ENCODE peak calls at places on chromosomes 11 and 22, in six cellular contexts. U is fibroblast of pulmonary artery, Q is ascending aorta, O is vagina, N is cardiac fibroblast, Z is pancreas. B is an unnamed sample.

GRCh38 chr11:118530683-118531596 is at the start of gene TMEM25:
- DNase-seq in U (peak), Q (peak), O (no peak), N (peak), Z (peak), B (peak)

GRCh38 chr22:29040385-29041275 is 21.0 kb downstream of the C22orf31 start:
- DNase-seq in U (peak), Q (peak), O (no peak), N (peak), Z (peak), B (peak)

GRCh38 chr11:91981995-91982394 is 242.6 kb upstream of the FAT3 start:
- DNase-seq in U (peak), Q (peak), O (peak), N (peak), Z (peak), B (peak)

GRCh38 chr22:49095366-49095765 is 732.3 kb downstream of the BRD1 start:
- DNase-seq in U (no peak), Q (no peak), O (no peak), N (no peak), Z (no peak), B (no peak)

GRCh38 chr22:40231618-40232313 is 54.0 kb downstream of the TNRC6B start:
- DNase-seq in U (no peak), Q (no peak), O (no peak), N (no peak), Z (no peak), B (no peak)

GRCh38 chr11:76795936-76796441 is 12.8 kb downstream of the TSKU start:
- DNase-seq in U (no peak), Q (peak), O (peak), N (no peak), Z (no peak), B (no peak)

GRCh38 chr11:75667268-75667830 is 1.5 kb downstream of the MAP6 start:
- DNase-seq in U (peak), Q (no peak), O (no peak), N (no peak), Z (peak), B (no peak)

GRCh38 chr11:16613401-16614381 is 124.8 kb upstream of the C11orf58 start:
- DNase-seq in U (peak), Q (peak), O (no peak), N (peak), Z (peak), B (peak)

GRCh38 chr11:39294648-39295047 is 2164.8 kb downstream of the LRRC4C start:
- DNase-seq in U (no peak), Q (no peak), O (no peak), N (no peak), Z (no peak), B (no peak)

GRCh38 chr11:79768343-79768742 is 327.5 kb upstream of the TENM4 start:
- DNase-seq in U (no peak), Q (no peak), O (no peak), N (no peak), Z (no peak), B (no peak)

GRCh38 chr11:79758325-79758724 is 317.5 kb upstream of the TENM4 start:
- DNase-seq in U (no peak), Q (no peak), O (no peak), N (no peak), Z (no peak), B (no peak)

GRCh38 chr11:79762271-79762935 is 321.6 kb upstream of the TENM4 start:
- DNase-seq in U (no peak), Q (no peak), O (no peak), N (no peak), Z (no peak), B (no peak)
- TF ChIP-seq CTCF in U (no peak), Q (no peak), O (no peak), N (no peak), Z (no peak), B (no peak)

GRCh38 chr11:21514298-21514697 is 678.6 kb upstream of the ANO5 start:
- DNase-seq in U (no peak), Q (no peak), O (no peak), N (no peak), Z (no peak), B (no peak)
- TF ChIP-seq CTCF in U (no peak), Q (no peak), O (no peak), N (no peak), Z (no peak), B (no peak)

GRCh38 chr11:28654191-28654590 is 546.0 kb downstream of the METTL15 start:
- DNase-seq in U (no peak), Q (no peak), O (no peak), N (no peak), Z (no peak), B (no peak)

GRCh38 chr11:28659716-28660348 is 551.6 kb downstream of the METTL15 start:
- DNase-seq in U (no peak), Q (no peak), O (no peak), N (no peak), Z (no peak), B (no peak)

DNA sequence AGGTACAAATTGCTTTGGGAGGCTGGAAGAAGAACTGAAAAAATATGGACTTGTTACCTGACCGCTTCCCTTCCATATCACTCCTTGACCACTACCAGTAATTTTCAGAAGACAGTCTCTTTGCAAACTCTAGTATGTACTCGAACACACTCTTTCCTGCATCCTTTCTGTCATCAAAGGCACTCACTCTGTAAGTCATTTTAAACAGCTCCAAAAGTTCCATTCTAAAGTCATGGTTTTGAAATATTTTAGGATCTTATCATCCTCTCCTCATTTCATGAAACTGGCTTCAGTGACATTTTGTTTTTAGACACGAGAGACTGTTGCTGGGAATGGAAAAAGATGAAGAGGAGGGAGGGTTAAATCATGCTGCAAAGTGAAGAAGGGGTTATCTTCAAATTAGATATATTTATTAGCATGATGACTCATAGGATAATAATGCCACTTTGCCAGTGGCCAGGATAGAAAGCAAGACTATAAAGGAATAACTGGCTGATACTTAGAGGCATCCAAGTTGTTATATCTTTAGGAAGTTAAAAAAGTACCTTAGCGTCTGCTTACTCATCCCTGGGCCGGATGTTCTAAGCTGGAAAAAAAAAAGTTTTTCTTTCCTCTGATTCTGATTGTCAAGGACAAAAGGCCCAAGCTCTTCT is 549.3 kb downstream of the METTL15 start:
- DNase-seq in U (peak), Q (no peak), O (no peak), N (peak), Z (no peak), B (peak)
- TF ChIP-seq CTCF in U (no peak), Q (no peak), O (no peak), N (no peak), Z (no peak), B (no peak)

DNA sequence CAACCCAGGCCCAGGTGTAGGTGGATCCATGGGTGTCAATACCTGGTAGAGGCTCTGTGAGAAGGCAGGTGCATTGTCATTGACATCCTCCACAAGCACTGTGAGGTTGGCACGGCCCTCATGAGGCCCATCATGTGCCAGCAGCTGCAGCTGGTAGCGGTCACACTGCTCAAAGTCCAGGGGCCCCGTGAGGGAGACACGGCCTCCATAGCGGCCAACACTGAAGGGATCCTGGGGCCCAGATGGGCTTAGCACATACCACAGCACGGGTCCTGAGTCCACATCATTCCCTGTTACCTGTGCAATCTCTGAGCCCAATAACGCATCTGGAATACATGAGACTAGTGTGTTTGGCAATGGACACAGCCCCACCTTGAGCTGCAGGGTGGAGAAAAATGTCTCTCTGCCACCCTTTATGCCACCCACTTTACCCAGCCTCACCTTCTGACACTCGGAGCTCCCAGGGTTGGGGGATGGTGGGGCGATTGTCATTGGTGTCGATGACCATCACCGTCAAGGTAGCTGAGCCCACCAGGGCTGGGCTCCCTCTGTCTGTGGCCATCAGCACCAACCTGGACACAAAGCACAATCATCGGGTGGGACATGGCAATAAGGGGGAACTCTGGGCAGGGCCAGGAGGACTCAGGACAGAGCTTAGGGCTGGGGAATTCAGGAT is 6.1 kb upstream of the TPP1 start:
- DNase-seq in U (no peak), Q (no peak), O (no peak), N (no peak), Z (peak), B (no peak)
- TF ChIP-seq CTCF in U (no peak), Q (no peak), O (no peak), N (no peak), Z (no peak), B (no peak)

DNA sequence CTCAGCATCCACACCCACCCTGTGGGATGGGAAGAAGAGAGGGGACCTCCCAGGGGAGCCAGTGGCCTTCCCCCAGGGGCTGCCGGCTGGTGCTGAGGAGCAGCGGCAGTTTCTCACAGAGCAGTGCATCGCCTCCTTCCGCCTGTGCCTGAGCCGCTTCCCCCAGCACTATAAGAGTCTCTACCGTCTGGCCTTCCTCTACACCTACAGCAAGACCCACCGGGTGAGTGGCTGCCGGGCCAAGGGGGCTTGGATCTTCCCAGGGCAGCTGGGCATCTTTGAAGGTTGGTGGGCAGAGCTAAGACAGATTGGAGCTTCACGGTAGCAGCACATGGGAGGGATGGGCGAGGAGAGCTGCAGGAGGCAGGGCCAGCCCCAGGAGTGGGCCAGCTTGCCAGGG is 61.8 kb upstream of the SUSD2 start:
- DNase-seq in U (no peak), Q (no peak), O (no peak), N (no peak), Z (no peak), B (no peak)
- TF ChIP-seq CTCF in U (no peak), Q (no peak), O (no peak), N (no peak), Z (no peak), B (no peak)